ENCODE peak calls at places on chromosomes 16 and 17, in five cellular contexts. One of them, this sample, is unnamed.
A peak's percentile ranks its signal among the peaks of the same experiment; 100 is the strongest.

GRCh38 chr17:72351884-72352346 is 231.1 kb downstream of the SOX9 start:
- ATAC-seq in HCT116: peak; percentile 78
- ATAC-seq in K562: no peak
- ATAC-seq in GM23338: peak; percentile 96
- ATAC-seq in HepG2: peak; percentile 75
- ATAC-seq in this sample: no peak

GRCh38 chr16:67084345-67085028 is 25.3 kb upstream of the PHAF1 start:
- ATAC-seq in HCT116: no peak
- ATAC-seq in K562: no peak
- ATAC-seq in GM23338: no peak
- ATAC-seq in HepG2: peak; percentile 36
- ATAC-seq in this sample: no peak

GRCh38 chr16:10776280-10776679 is 32.6 kb downstream of the NUBP1 start:
- ATAC-seq in HCT116: no peak
- ATAC-seq in K562: no peak
- ATAC-seq in GM23338: no peak
- ATAC-seq in HepG2: no peak
- ATAC-seq in this sample: no peak

GRCh38 chr17:17051791-17052461 is 9.7 kb downstream of the MPRIP start:
- ATAC-seq in HCT116: no peak
- ATAC-seq in K562: no peak
- ATAC-seq in GM23338: no peak
- ATAC-seq in HepG2: peak; percentile 86
- ATAC-seq in this sample: no peak

GRCh38 chr17:68526548-68526947 is 14.3 kb downstream of the PRKAR1A start:
- ATAC-seq in HCT116: no peak
- ATAC-seq in K562: no peak
- ATAC-seq in GM23338: no peak
- ATAC-seq in HepG2: no peak
- ATAC-seq in this sample: no peak

GRCh38 chr17:77300016-77300686 is 159.4 kb downstream of the SEC14L1 start:
- ATAC-seq in HCT116: no peak
- ATAC-seq in K562: no peak
- ATAC-seq in GM23338: no peak
- ATAC-seq in HepG2: peak; percentile 11
- ATAC-seq in this sample: no peak

GRCh38 chr17:9763643-9764042 is 27.7 kb downstream of the DHRS7C start:
- ATAC-seq in HCT116: no peak
- ATAC-seq in K562: no peak
- ATAC-seq in GM23338: no peak
- ATAC-seq in HepG2: no peak
- ATAC-seq in this sample: peak; percentile 63

GRCh38 chr16:50695017-50696000 is 1.9 kb downstream of the NOD2 start:
- ATAC-seq in HCT116: no peak
- ATAC-seq in K562: no peak
- ATAC-seq in GM23338: no peak
- ATAC-seq in HepG2: no peak
- ATAC-seq in this sample: peak; percentile 24

GRCh38 chr16:21611178-21611545 is 11.8 kb downstream of the METTL9 start:
- ATAC-seq in HCT116: no peak
- ATAC-seq in K562: peak; percentile 31
- ATAC-seq in GM23338: no peak
- ATAC-seq in HepG2: no peak
- ATAC-seq in this sample: no peak

GRCh38 chr17:19703106-19703775 is 13.1 kb downstream of the SLC47A2 start:
- ATAC-seq in HCT116: no peak
- ATAC-seq in K562: no peak
- ATAC-seq in GM23338: no peak
- ATAC-seq in HepG2: peak; percentile 10
- ATAC-seq in this sample: no peak

GRCh38 chr16:4648917-4649316 is 24.3 kb downstream of the MGRN1 start:
- ATAC-seq in HCT116: no peak
- ATAC-seq in K562: no peak
- ATAC-seq in GM23338: no peak
- ATAC-seq in HepG2: no peak
- ATAC-seq in this sample: no peak

GRCh38 chr16:11262915-11263314 is 6.2 kb downstream of the TNP2 start:
- ATAC-seq in HCT116: peak; percentile 48
- ATAC-seq in K562: peak; percentile 35
- ATAC-seq in GM23338: no peak
- ATAC-seq in HepG2: no peak
- ATAC-seq in this sample: no peak

GRCh38 chr17:72507370-72507769 is 386.6 kb downstream of the SOX9 start:
- ATAC-seq in HCT116: no peak
- ATAC-seq in K562: no peak
- ATAC-seq in GM23338: peak; percentile 47
- ATAC-seq in HepG2: no peak
- ATAC-seq in this sample: no peak

GRCh38 chr16:68166264-68166663 is 69.7 kb downstream of the ESRP2 start:
- ATAC-seq in HCT116: no peak
- ATAC-seq in K562: no peak
- ATAC-seq in GM23338: no peak
- ATAC-seq in HepG2: no peak
- ATAC-seq in this sample: no peak

GRCh38 chr16:79599837-79600635 is 501 bp downstream of the MAF start:
- ATAC-seq in HCT116: no peak
- ATAC-seq in K562: peak; percentile 52
- ATAC-seq in GM23338: peak; percentile 61
- ATAC-seq in HepG2: peak; percentile 63
- ATAC-seq in this sample: peak; percentile 48

GRCh38 chr16:84699147-84699711 is 571 bp upstream of the USP10 start:
- ATAC-seq in HCT116: peak; percentile 49
- ATAC-seq in K562: peak; percentile 40
- ATAC-seq in GM23338: no peak
- ATAC-seq in HepG2: no peak
- ATAC-seq in this sample: no peak

GRCh38 chr16:69814561-69814960 is 52.4 kb downstream of the WWP2 start:
- ATAC-seq in HCT116: no peak
- ATAC-seq in K562: no peak
- ATAC-seq in GM23338: no peak
- ATAC-seq in HepG2: peak; percentile 55
- ATAC-seq in this sample: no peak

GRCh38 chr16:14196011-14196410 is 124.9 kb downstream of the MRTFB start:
- ATAC-seq in HCT116: no peak
- ATAC-seq in K562: no peak
- ATAC-seq in GM23338: no peak
- ATAC-seq in HepG2: no peak
- ATAC-seq in this sample: no peak

GRCh38 chr16:50371936-50372595 is 3.3 kb upstream of the BRD7 start:
- ATAC-seq in HCT116: no peak
- ATAC-seq in K562: peak; percentile 54
- ATAC-seq in GM23338: peak; percentile 65
- ATAC-seq in HepG2: peak; percentile 73
- ATAC-seq in this sample: no peak

GRCh38 chr17:59126809-59127417 is 20.2 kb upstream of the TRIM37 start:
- ATAC-seq in HCT116: no peak
- ATAC-seq in K562: no peak
- ATAC-seq in GM23338: no peak
- ATAC-seq in HepG2: no peak
- ATAC-seq in this sample: no peak

GRCh38 chr17:59129814-59130213 is 23.1 kb upstream of the TRIM37 start:
- ATAC-seq in HCT116: no peak
- ATAC-seq in K562: no peak
- ATAC-seq in GM23338: no peak
- ATAC-seq in HepG2: no peak
- ATAC-seq in this sample: no peak

DNA sequence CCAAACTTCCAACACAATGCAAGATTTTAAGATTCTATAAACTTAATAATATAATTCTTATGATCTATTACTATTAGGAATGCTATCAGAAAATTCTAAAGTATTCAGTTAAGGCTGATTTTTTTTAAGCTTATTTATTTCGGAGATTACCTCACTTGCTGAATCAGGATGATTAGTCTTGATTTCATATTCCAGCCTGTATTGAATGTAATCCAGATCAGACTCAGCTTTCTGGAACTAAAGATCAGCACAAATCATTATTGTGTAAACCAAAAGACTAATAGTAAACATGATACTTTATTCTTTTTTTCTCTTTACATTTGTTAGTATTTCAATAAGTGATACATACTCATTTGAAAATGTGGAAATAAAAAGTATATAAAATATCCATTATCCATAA is 23.9 kb downstream of the SKA2 start:
- ATAC-seq in HCT116: no peak
- ATAC-seq in K562: no peak
- ATAC-seq in GM23338: no peak
- ATAC-seq in HepG2: no peak
- ATAC-seq in this sample: no peak
- H3K27ac ChIP-seq in HCT116: no peak overlapping the region
- H3K27ac ChIP-seq in K562: no peak overlapping the region
- H3K27ac ChIP-seq in GM23338: no peak overlapping the region
- H3K27ac ChIP-seq in HepG2: no peak overlapping the region
- H3K27ac ChIP-seq in this sample: no peak overlapping the region

DNA sequence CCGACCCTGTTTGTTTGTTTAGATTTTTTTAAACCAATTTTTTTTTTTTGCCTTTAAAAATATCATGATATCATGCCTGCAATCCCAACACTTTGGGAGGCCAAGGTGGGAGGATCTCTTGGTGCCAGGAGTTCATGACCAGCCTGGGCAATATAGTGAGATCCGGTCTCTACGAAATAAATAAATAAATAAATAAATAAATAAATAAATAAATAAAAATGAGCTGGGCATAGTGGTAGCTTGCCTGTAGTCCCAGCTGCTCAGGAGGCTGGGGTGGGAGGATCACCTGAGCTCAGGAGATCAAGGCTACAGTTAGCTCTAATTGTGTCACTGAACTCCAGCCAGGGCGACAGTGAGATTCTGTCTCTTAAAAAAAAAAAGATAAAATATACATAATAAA is 8.1 kb upstream of the IGF2BP1 start:
- ATAC-seq in HCT116: no peak
- ATAC-seq in K562: no peak
- ATAC-seq in GM23338: no peak
- ATAC-seq in HepG2: no peak
- ATAC-seq in this sample: no peak
- TF ChIP-seq POLR2AphosphoS5 in HCT116: no peak
- TF ChIP-seq POLR2AphosphoS5 in K562: no peak
- TF ChIP-seq POLR2AphosphoS5 in GM23338: no peak
- TF ChIP-seq POLR2AphosphoS5 in HepG2: no peak
- TF ChIP-seq POLR2AphosphoS5 in this sample: no peak

GRCh38 chr17:45720386-45720785 is 63.7 kb upstream of the CRHR1 start:
- ATAC-seq in HCT116: no peak
- ATAC-seq in K562: no peak
- ATAC-seq in GM23338: no peak
- ATAC-seq in HepG2: no peak
- ATAC-seq in this sample: no peak

GRCh38 chr17:45722161-45722560 is 62.0 kb upstream of the CRHR1 start:
- ATAC-seq in HCT116: peak; percentile 45
- ATAC-seq in K562: peak; percentile 95
- ATAC-seq in GM23338: peak; percentile 98
- ATAC-seq in HepG2: peak; percentile 99
- ATAC-seq in this sample: no peak

GRCh38 chr17:45715787-45716186 is 68.3 kb upstream of the CRHR1 start:
- ATAC-seq in HCT116: no peak
- ATAC-seq in K562: no peak
- ATAC-seq in GM23338: no peak
- ATAC-seq in HepG2: no peak
- ATAC-seq in this sample: no peak

GRCh38 chr17:45718791-45719190 is 65.3 kb upstream of the CRHR1 start:
- ATAC-seq in HCT116: no peak
- ATAC-seq in K562: no peak
- ATAC-seq in GM23338: no peak
- ATAC-seq in HepG2: no peak
- ATAC-seq in this sample: no peak

DNA sequence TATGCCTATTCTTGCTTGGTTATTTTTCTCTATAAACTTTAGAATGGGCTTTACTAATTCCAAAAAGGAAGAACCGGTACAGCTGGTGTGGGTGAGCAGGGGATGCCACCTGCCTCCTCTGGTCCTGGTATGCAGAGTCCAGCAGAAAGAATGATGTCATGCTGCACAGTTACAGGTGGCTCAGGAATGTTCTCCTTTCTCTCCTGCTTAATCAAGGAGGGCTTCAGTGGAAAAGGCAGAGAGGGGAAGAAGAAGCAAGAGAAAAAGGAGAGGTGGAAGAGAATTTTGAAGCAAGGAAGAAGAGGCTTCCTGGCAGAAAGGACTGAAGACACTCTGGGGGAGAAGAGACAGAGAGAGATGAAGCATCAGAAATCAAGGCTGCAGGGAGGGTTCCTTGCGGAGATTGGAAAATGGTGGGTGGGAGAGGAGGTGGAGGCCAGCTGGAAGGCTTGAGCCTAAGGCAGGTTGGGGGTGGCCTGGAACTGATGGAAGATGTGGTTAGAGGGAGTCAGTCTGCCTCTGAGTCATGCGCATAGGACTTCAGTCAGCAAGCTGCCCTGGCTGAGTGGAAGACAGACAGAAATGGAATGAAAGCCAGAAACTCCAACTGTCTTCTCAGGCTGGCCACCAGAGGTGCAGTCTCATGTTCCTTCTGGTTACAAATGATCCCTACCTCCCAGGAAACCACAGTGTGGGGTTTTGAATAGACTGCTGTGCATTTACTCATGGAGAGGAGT is 64.6 kb upstream of the CRHR1 start:
- ATAC-seq in HCT116: peak; percentile 96
- ATAC-seq in K562: peak; percentile 85
- ATAC-seq in GM23338: peak; percentile 78
- ATAC-seq in HepG2: peak; percentile 85
- ATAC-seq in this sample: no peak
- H3K27ac ChIP-seq in HCT116: no peak overlapping the region
- H3K27ac ChIP-seq in K562: no peak overlapping the region
- H3K27ac ChIP-seq in GM23338: no peak overlapping the region
- H3K27ac ChIP-seq in HepG2: no peak overlapping the region
- H3K27ac ChIP-seq in this sample: no peak overlapping the region

GRCh38 chr16:2473425-2473926 is 1.5 kb upstream of the TBC1D24 start:
- ATAC-seq in HCT116: peak; percentile 18
- ATAC-seq in K562: no peak
- ATAC-seq in GM23338: no peak
- ATAC-seq in HepG2: no peak
- ATAC-seq in this sample: no peak

GRCh38 chr16:2473999-2474876 is 689 bp upstream of the TBC1D24 start:
- ATAC-seq in HCT116: peak; percentile 57
- ATAC-seq in K562: peak; percentile 78
- ATAC-seq in GM23338: peak; percentile 13
- ATAC-seq in HepG2: peak; percentile 26
- ATAC-seq in this sample: peak; percentile 60

GRCh38 chr16:2475413-2476344 is 752 bp downstream of the TBC1D24 start:
- ATAC-seq in HCT116: peak; percentile 57
- ATAC-seq in K562: no peak
- ATAC-seq in GM23338: peak; percentile 37
- ATAC-seq in HepG2: peak; percentile 16
- ATAC-seq in this sample: peak; percentile 1

GRCh38 chr16:2476345-2476720 is 1.4 kb downstream of the TBC1D24 start:
- ATAC-seq in HCT116: no peak
- ATAC-seq in K562: no peak
- ATAC-seq in GM23338: no peak
- ATAC-seq in HepG2: peak; percentile 12
- ATAC-seq in this sample: no peak

DNA sequence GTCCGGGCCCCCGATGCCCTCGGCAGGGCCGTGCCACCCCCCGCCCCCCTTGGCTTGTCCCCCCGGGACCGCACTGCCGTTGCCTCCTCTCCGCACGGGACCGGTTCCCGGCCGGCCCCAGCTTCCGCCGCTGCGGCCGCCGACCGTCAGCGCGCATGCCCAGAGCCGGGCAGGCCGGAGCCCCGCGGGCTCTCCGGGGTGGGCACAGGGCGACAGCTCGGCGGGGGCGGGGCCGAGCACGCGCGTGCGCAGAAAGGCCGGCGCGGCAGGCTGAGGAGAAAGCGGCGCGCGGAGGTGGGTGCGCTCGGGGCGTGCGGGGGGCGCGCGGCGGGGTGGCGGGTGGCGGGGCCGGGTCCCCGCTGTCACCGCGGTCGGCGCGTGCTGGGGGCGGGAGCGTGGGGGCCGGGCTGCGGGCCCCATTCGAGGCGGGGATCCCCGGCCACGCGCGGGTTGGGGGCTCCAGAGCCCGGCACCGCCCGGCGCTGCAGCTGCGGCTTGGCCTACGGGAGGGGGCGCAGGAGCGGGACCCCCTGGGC is at the start of gene TBC1D24:
- ATAC-seq in HCT116: peak; percentile 72
- ATAC-seq in K562: peak; percentile 69
- ATAC-seq in GM23338: peak; percentile 50
- ATAC-seq in HepG2: peak; percentile 54
- ATAC-seq in this sample: peak; percentile 92
- TF ChIP-seq POLR2AphosphoS5 in HCT116: peak; percentile 71
- TF ChIP-seq POLR2AphosphoS5 in K562: peak; percentile 38
- TF ChIP-seq POLR2AphosphoS5 in GM23338: peak; percentile 55
- TF ChIP-seq POLR2AphosphoS5 in HepG2: no peak
- TF ChIP-seq POLR2AphosphoS5 in this sample: peak; percentile 70

This sample was measured in gastroesophageal sphincter.